ENCODE peak calls at places on chromosomes 11 and 22, in five cellular contexts. N is aorta, W is astrocyte of the spinal cord, D is prostate gland, A is astrocyte. M is an unnamed sample.
A peak's percentile ranks its signal among the peaks of the same experiment; 100 is the strongest.

GRCh38 chr11:70567680-70568503 is 169.6 kb downstream of the CTTN start:
- DNase-seq in W (peak; percentile 26), A (peak; percentile 14), N (peak; percentile 77), D (peak; percentile 50), M (peak; percentile 26)

GRCh38 chr22:48366591-48366990 is 1461.1 kb downstream of the BRD1 start:
- DNase-seq in D (no peak), W (no peak), N (no peak), A (no peak), M (no peak)

GRCh38 chr11:79108851-79109250 is 332.0 kb downstream of the TENM4 start:
- DNase-seq in D (no peak), A (peak; percentile 50), N (no peak), W (peak; percentile 42), M (no peak)

GRCh38 chr11:124108158-124108557 is 7.1 kb upstream of the VWA5A start:
- DNase-seq in W (peak; percentile 55), A (no peak), D (no peak), N (no peak), M (peak; percentile 53)

GRCh38 chr11:103927535-103927934 is 108.9 kb upstream of the DDI1 start:
- DNase-seq in D (no peak), A (no peak), W (peak; percentile 36), N (no peak), M (peak; percentile 33)

GRCh38 chr11:32643526-32643925 is 59.9 kb downstream of the EIF3M start:
- DNase-seq in W (peak; percentile 36), N (no peak), D (no peak), A (peak; percentile 32), M (peak; percentile 92)

GRCh38 chr11:20647976-20648565 is 21.3 kb upstream of the NELL1 start:
- DNase-seq in D (peak; percentile 29), A (peak; percentile 5), N (no peak), W (peak; percentile 52), M (peak; percentile 57)

GRCh38 chr22:41681616-41682015 is 7.1 kb downstream of the SNU13 start:
- DNase-seq in D (no peak), N (peak; percentile 53), A (no peak), W (no peak), M (no peak)

GRCh38 chr11:93199616-93200015 is 1.8 kb upstream of the SLC36A4 start:
- DNase-seq in N (no peak), W (no peak), A (no peak), D (no peak), M (no peak)

GRCh38 chr22:41524809-41525449 is 19.3 kb downstream of the POLR3H start:
- DNase-seq in W (no peak), N (peak; percentile 79), D (no peak), A (no peak), M (no peak)

GRCh38 chr11:118922745-118923627 is 2.7 kb downstream of the BCL9L start:
- DNase-seq in A (no peak), N (no peak), W (no peak), D (no peak), M (no peak)

GRCh38 chr11:119795231-119795630 is 66.2 kb upstream of the NECTIN1 start:
- DNase-seq in W (peak; percentile 86), D (no peak), A (peak; percentile 97), N (peak; percentile 32), M (peak; percentile 79)

GRCh38 chr11:629237-629583 is 2.2 kb upstream of the SCT start:
- DNase-seq in A (no peak), D (no peak), N (no peak), W (no peak), M (no peak)

GRCh38 chr11:125401746-125402145 is 94.3 kb downstream of the FEZ1 start:
- DNase-seq in W (no peak), A (no peak), D (no peak), N (peak; percentile 74), M (no peak)

GRCh38 chr11:90113541-90113940 is 20.9 kb upstream of the NAALAD2 start:
- DNase-seq in A (no peak), D (no peak), W (peak; percentile 11), N (no peak), M (no peak)

GRCh38 chr22:42635531-42635930 is 4.9 kb downstream of the ATP5MGL start:
- DNase-seq in W (peak; percentile 87), A (peak; percentile 89), N (peak; percentile 95), D (no peak), M (peak; percentile 93)

GRCh38 chr11:101582242-101583052 is 1.4 kb downstream of the TRPC6 start:
- DNase-seq in D (no peak), N (peak; percentile 69), A (no peak), W (no peak), M (peak; percentile 50)

GRCh38 chr11:64566042-64566914 is 24.7 kb upstream of the SLC22A12 start:
- DNase-seq in N (no peak), W (peak; percentile 81), D (peak; percentile 77), A (peak; percentile 76), M (peak; percentile 87)

GRCh38 chr22:38444783-38445182 is 10.2 kb downstream of the KCNJ4 start:
- DNase-seq in D (no peak), W (no peak), A (no peak), N (no peak), M (no peak)

GRCh38 chr11:8257003-8257664 is 6.5 kb downstream of the LMO1 start:
- DNase-seq in N (peak; percentile 36), D (no peak), A (no peak), W (no peak), M (peak; percentile 39)

GRCh38 chr22:44030051-44030701 is 6.1 kb downstream of the PARVB start:
- DNase-seq in N (no peak), A (no peak), D (no peak), W (no peak), M (no peak)

GRCh38 chr22:44030702-44031082 is 6.6 kb downstream of the PARVB start:
- DNase-seq in N (peak; percentile 52), D (no peak), W (no peak), A (no peak), M (no peak)

GRCh38 chr22:44032126-44032730 is 8.1 kb downstream of the PARVB start:
- DNase-seq in A (peak; percentile 41), W (peak; percentile 50), N (peak; percentile 21), D (no peak), M (no peak)

GRCh38 chr22:44033287-44033686 is 9.2 kb downstream of the PARVB start:
- DNase-seq in A (no peak), N (no peak), W (no peak), D (no peak), M (no peak)

GRCh38 chr22:44031111-44031963 is 7.2 kb downstream of the PARVB start:
- DNase-seq in D (no peak), N (peak; percentile 48), W (no peak), A (no peak), M (no peak)
- H3K4me3 ChIP-seq in D (no peak overlapping the region), N (no peak overlapping the region), W (no peak overlapping the region), A (no peak overlapping the region), M (no peak overlapping the region)

DNA sequence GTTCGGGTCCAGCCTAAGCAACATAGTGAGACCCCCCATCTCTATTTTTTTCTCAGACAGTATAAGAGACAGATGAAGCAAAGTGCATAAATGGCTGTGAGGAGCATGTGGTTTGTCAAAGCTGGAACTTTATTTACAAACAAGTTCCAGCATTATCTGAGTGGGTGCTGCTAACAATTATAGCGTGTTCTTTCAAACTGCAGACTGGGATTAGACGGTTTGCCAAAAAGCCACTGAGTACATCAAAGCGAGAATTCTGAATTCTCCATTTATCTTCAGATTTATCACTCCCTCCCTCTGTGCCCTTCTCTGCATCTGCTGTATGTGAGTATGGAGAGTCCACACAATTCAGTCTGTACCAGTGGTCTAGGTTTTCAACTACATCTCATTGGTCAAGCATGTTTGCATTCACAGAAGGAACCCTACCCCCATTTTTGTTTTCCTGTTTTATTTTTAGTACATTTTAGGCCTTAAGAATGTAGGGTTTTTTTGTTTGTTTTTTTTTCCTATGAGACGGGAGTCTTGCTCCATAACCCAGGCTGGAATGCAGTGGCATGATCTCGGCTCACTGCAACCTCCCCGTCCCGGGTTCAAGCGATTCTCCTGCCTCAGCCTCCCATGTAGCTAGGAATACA is 18.1 kb upstream of the INCENP start:
- DNase-seq in N (no peak), A (no peak), W (no peak), D (no peak), M (no peak)
- H3K4me3 ChIP-seq in N (peak overlapping the region; percentile 52), A (no peak overlapping the region), W (no peak overlapping the region), D (no peak overlapping the region), M (no peak overlapping the region)

DNA sequence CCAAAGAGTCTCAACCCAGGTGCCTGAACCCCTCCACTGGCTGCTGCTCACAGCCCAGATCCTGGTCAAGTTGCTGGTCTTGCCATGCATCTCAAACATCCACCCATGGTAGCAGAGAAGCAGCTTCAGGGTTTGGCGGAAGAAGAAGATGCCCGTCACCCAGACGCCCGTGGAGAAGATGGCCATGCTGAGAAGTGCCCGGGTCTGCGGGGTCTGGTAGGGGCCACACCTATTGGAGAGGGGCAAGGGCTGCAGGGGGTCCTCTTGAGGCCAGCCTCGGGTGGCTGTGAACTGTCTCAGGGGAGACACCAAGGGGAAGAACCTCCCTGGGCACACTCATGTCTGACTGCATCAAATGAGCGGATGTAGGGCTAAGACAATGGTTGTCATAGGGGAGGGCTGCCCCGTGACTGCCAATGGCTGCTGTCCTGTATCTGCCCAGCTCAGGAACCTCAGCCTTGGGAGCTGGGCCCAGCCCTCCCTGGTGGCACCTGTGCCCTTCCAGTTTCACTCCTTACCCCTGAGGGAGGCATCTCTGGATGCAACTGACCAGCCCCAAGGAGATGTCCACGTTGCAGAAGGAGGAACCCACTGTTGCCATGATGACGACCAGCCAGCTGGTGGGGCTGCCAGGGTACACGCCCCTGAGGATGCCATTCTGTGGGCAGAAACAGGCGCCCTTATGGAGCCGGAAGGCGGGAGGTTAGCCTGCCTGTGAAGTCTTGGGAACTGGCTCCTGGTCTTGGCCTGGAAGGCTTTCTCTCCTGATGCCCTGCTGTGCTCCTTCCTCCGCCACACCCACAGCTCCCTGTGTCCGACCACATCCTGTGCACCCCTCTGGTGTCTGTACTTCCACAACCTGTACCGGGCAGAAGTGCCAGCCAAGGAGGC is 1.2 kb downstream of the CPT1B start:
- DNase-seq in N (peak; percentile 57), W (no peak), D (no peak), A (no peak), M (no peak)
- H3K4me3 ChIP-seq in N (no peak overlapping the region), W (no peak overlapping the region), D (no peak overlapping the region), A (no peak overlapping the region), M (no peak overlapping the region)

GRCh38 chr11:68013611-68014156 is 3.6 kb downstream of the ALDH3B1 start:
- DNase-seq in D (no peak), A (no peak), W (no peak), N (no peak), M (no peak)

GRCh38 chr11:68015467-68015866 is 5.3 kb downstream of the ALDH3B1 start:
- DNase-seq in N (no peak), D (no peak), W (no peak), A (no peak), M (no peak)

GRCh38 chr11:68014157-68014965 is 4.2 kb downstream of the ALDH3B1 start:
- DNase-seq in A (peak; percentile 73), W (peak; percentile 79), N (peak; percentile 83), D (no peak), M (peak; percentile 75)

GRCh38 chr11:68016161-68016903 is 6.2 kb downstream of the ALDH3B1 start:
- DNase-seq in W (no peak), A (no peak), D (no peak), N (no peak), M (no peak)

DNA sequence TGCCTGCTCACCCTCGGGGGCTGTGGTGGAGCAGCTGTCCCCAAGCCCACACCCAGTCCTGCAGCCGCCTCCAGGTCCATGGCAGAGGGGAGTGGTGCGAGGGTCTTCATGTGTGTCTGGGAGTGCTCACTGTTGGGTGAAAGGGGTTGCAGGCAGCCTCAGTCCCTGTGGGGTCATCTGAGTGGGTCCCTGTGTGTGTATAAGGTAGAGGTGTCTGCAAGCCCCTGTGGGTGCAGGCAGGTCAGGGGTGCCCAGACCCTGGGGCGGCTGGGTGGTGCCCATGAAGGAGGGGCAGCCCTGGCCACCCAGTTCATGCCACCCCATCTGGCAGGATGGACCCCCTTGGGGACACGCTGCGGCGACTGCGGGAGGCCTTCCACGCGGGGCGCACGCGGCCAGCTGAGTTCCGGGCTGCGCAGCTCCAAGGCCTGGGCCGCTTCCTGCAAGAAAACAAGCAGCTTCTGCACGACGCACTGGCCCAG is 4.9 kb downstream of the ALDH3B1 start:
- DNase-seq in W (no peak), D (no peak), N (peak; percentile 73), A (no peak), M (no peak)
- H3K4me3 ChIP-seq in W (no peak overlapping the region), D (no peak overlapping the region), N (no peak overlapping the region), A (no peak overlapping the region), M (no peak overlapping the region)

GRCh38 chr11:75154646-75155569 is 4.0 kb downstream of the SLCO2B1 start:
- DNase-seq in D (no peak), W (no peak), A (no peak), N (no peak), M (no peak)
- H3K4me3 ChIP-seq in D (no peak overlapping the region), W (no peak overlapping the region), A (no peak overlapping the region), N (no peak overlapping the region), M (no peak overlapping the region)